ENCODE peak calls at places on chromosomes 2 and 18, in seven cellular contexts. One of them, this sample, is unnamed.

GRCh38 chr2:66872056-66872821 is 437.3 kb downstream of the MEIS1 start:
- DNase-seq in HFF-Myc: no peak
- DNase-seq in stimulated activated CD8-positive, alpha-beta memory T cell treated with anti-CD3 and anti-CD28 coated beads, Interleukin-12 subunit alpha, Interleukin-12 subunit beta, amount 100 ng/mL, for 4 hours: no peak
- DNase-seq in ACHN: no peak
- DNase-seq in HAP-1: no peak
- DNase-seq in NT2/D1: no peak
- DNase-seq in NCI-H446 treated with DMSO at 0.1 percent for 48 hours: no peak
- DNase-seq in this sample: no peak

GRCh38 chr18:27061488-27062095 is 123.5 kb downstream of the CHST9 start:
- DNase-seq in HFF-Myc: no peak
- DNase-seq in stimulated activated CD8-positive, alpha-beta memory T cell treated with anti-CD3 and anti-CD28 coated beads, Interleukin-12 subunit alpha, Interleukin-12 subunit beta, amount 100 ng/mL, for 4 hours: no peak
- DNase-seq in ACHN: no peak
- DNase-seq in HAP-1: no peak
- DNase-seq in NT2/D1: no peak
- DNase-seq in NCI-H446 treated with DMSO at 0.1 percent for 48 hours: no peak
- DNase-seq in this sample: no peak

GRCh38 chr18:4017479-4017878 is 437.6 kb downstream of the DLGAP1 start:
- DNase-seq in HFF-Myc: peak
- DNase-seq in stimulated activated CD8-positive, alpha-beta memory T cell treated with anti-CD3 and anti-CD28 coated beads, Interleukin-12 subunit alpha, Interleukin-12 subunit beta, amount 100 ng/mL, for 4 hours: no peak
- DNase-seq in ACHN: peak
- DNase-seq in HAP-1: peak
- DNase-seq in NT2/D1: no peak
- DNase-seq in NCI-H446 treated with DMSO at 0.1 percent for 48 hours: no peak
- DNase-seq in this sample: no peak

GRCh38 chr2:241961454-241961853 is 91.9 kb downstream of the RTP5 start:
- DNase-seq in HFF-Myc: no peak
- DNase-seq in stimulated activated CD8-positive, alpha-beta memory T cell treated with anti-CD3 and anti-CD28 coated beads, Interleukin-12 subunit alpha, Interleukin-12 subunit beta, amount 100 ng/mL, for 4 hours: no peak
- DNase-seq in ACHN: no peak
- DNase-seq in HAP-1: no peak
- DNase-seq in NT2/D1: no peak
- DNase-seq in NCI-H446 treated with DMSO at 0.1 percent for 48 hours: no peak
- DNase-seq in this sample: no peak

GRCh38 chr2:62939735-62940491 is 110.7 kb upstream of the OTX1 start:
- DNase-seq in HFF-Myc: peak
- DNase-seq in stimulated activated CD8-positive, alpha-beta memory T cell treated with anti-CD3 and anti-CD28 coated beads, Interleukin-12 subunit alpha, Interleukin-12 subunit beta, amount 100 ng/mL, for 4 hours: no peak
- DNase-seq in ACHN: peak
- DNase-seq in HAP-1: no peak
- DNase-seq in NT2/D1: no peak
- DNase-seq in NCI-H446 treated with DMSO at 0.1 percent for 48 hours: no peak
- DNase-seq in this sample: peak

GRCh38 chr2:9494096-9494495 is 19.7 kb downstream of the IAH1 start:
- DNase-seq in HFF-Myc: no peak
- DNase-seq in stimulated activated CD8-positive, alpha-beta memory T cell treated with anti-CD3 and anti-CD28 coated beads, Interleukin-12 subunit alpha, Interleukin-12 subunit beta, amount 100 ng/mL, for 4 hours: no peak
- DNase-seq in ACHN: no peak
- DNase-seq in HAP-1: peak
- DNase-seq in NT2/D1: no peak
- DNase-seq in NCI-H446 treated with DMSO at 0.1 percent for 48 hours: no peak
- DNase-seq in this sample: no peak

GRCh38 chr2:74238879-74239278 is 40.5 kb downstream of the MTHFD2 start:
- DNase-seq in HFF-Myc: peak
- DNase-seq in stimulated activated CD8-positive, alpha-beta memory T cell treated with anti-CD3 and anti-CD28 coated beads, Interleukin-12 subunit alpha, Interleukin-12 subunit beta, amount 100 ng/mL, for 4 hours: no peak
- DNase-seq in ACHN: no peak
- DNase-seq in HAP-1: no peak
- DNase-seq in NT2/D1: no peak
- DNase-seq in NCI-H446 treated with DMSO at 0.1 percent for 48 hours: no peak
- DNase-seq in this sample: peak

GRCh38 chr18:70659026-70659726 is 370.3 kb downstream of the SOCS6 start:
- DNase-seq in HFF-Myc: no peak
- DNase-seq in stimulated activated CD8-positive, alpha-beta memory T cell treated with anti-CD3 and anti-CD28 coated beads, Interleukin-12 subunit alpha, Interleukin-12 subunit beta, amount 100 ng/mL, for 4 hours: no peak
- DNase-seq in ACHN: no peak
- DNase-seq in HAP-1: no peak
- DNase-seq in NT2/D1: no peak
- DNase-seq in NCI-H446 treated with DMSO at 0.1 percent for 48 hours: no peak
- DNase-seq in this sample: no peak

GRCh38 chr2:200617089-200618050 is 31.6 kb downstream of the AOX1 start:
- DNase-seq in HFF-Myc: no peak
- DNase-seq in stimulated activated CD8-positive, alpha-beta memory T cell treated with anti-CD3 and anti-CD28 coated beads, Interleukin-12 subunit alpha, Interleukin-12 subunit beta, amount 100 ng/mL, for 4 hours: no peak
- DNase-seq in ACHN: no peak
- DNase-seq in HAP-1: no peak
- DNase-seq in NT2/D1: no peak
- DNase-seq in NCI-H446 treated with DMSO at 0.1 percent for 48 hours: no peak
- DNase-seq in this sample: no peak

GRCh38 chr2:144114761-144115160 is 405.2 kb downstream of the ZEB2 start:
- DNase-seq in HFF-Myc: no peak
- DNase-seq in stimulated activated CD8-positive, alpha-beta memory T cell treated with anti-CD3 and anti-CD28 coated beads, Interleukin-12 subunit alpha, Interleukin-12 subunit beta, amount 100 ng/mL, for 4 hours: no peak
- DNase-seq in ACHN: no peak
- DNase-seq in HAP-1: no peak
- DNase-seq in NT2/D1: no peak
- DNase-seq in NCI-H446 treated with DMSO at 0.1 percent for 48 hours: no peak
- DNase-seq in this sample: no peak

GRCh38 chr2:46308629-46309028 is 11.4 kb downstream of the EPAS1 start:
- DNase-seq in HFF-Myc: no peak
- DNase-seq in stimulated activated CD8-positive, alpha-beta memory T cell treated with anti-CD3 and anti-CD28 coated beads, Interleukin-12 subunit alpha, Interleukin-12 subunit beta, amount 100 ng/mL, for 4 hours: no peak
- DNase-seq in ACHN: no peak
- DNase-seq in HAP-1: no peak
- DNase-seq in NT2/D1: no peak
- DNase-seq in NCI-H446 treated with DMSO at 0.1 percent for 48 hours: no peak
- DNase-seq in this sample: no peak

GRCh38 chr2:241993386-241994005 is 124.0 kb downstream of the RTP5 start:
- DNase-seq in HFF-Myc: no peak
- DNase-seq in stimulated activated CD8-positive, alpha-beta memory T cell treated with anti-CD3 and anti-CD28 coated beads, Interleukin-12 subunit alpha, Interleukin-12 subunit beta, amount 100 ng/mL, for 4 hours: no peak
- DNase-seq in ACHN: no peak
- DNase-seq in HAP-1: no peak
- DNase-seq in NT2/D1: no peak
- DNase-seq in NCI-H446 treated with DMSO at 0.1 percent for 48 hours: no peak
- DNase-seq in this sample: no peak

GRCh38 chr2:52536929-52537460 is 1230.6 kb upstream of the CHAC2 start:
- DNase-seq in HFF-Myc: no peak
- DNase-seq in stimulated activated CD8-positive, alpha-beta memory T cell treated with anti-CD3 and anti-CD28 coated beads, Interleukin-12 subunit alpha, Interleukin-12 subunit beta, amount 100 ng/mL, for 4 hours: no peak
- DNase-seq in ACHN: no peak
- DNase-seq in HAP-1: peak
- DNase-seq in NT2/D1: no peak
- DNase-seq in NCI-H446 treated with DMSO at 0.1 percent for 48 hours: no peak
- DNase-seq in this sample: no peak

GRCh38 chr2:42424033-42424432 is 63.0 kb upstream of the COX7A2L start:
- DNase-seq in HFF-Myc: no peak
- DNase-seq in stimulated activated CD8-positive, alpha-beta memory T cell treated with anti-CD3 and anti-CD28 coated beads, Interleukin-12 subunit alpha, Interleukin-12 subunit beta, amount 100 ng/mL, for 4 hours: no peak
- DNase-seq in ACHN: no peak
- DNase-seq in HAP-1: no peak
- DNase-seq in NT2/D1: no peak
- DNase-seq in NCI-H446 treated with DMSO at 0.1 percent for 48 hours: no peak
- DNase-seq in this sample: no peak

GRCh38 chr2:78431241-78431640 is 594.3 kb upstream of the REG3G start:
- DNase-seq in HFF-Myc: no peak
- DNase-seq in stimulated activated CD8-positive, alpha-beta memory T cell treated with anti-CD3 and anti-CD28 coated beads, Interleukin-12 subunit alpha, Interleukin-12 subunit beta, amount 100 ng/mL, for 4 hours: no peak
- DNase-seq in ACHN: peak
- DNase-seq in HAP-1: no peak
- DNase-seq in NT2/D1: no peak
- DNase-seq in NCI-H446 treated with DMSO at 0.1 percent for 48 hours: no peak
- DNase-seq in this sample: no peak

GRCh38 chr18:79588636-79589481 is 90.7 kb upstream of the CTDP1 start:
- DNase-seq in HFF-Myc: no peak
- DNase-seq in stimulated activated CD8-positive, alpha-beta memory T cell treated with anti-CD3 and anti-CD28 coated beads, Interleukin-12 subunit alpha, Interleukin-12 subunit beta, amount 100 ng/mL, for 4 hours: no peak
- DNase-seq in ACHN: no peak
- DNase-seq in HAP-1: no peak
- DNase-seq in NT2/D1: no peak
- DNase-seq in NCI-H446 treated with DMSO at 0.1 percent for 48 hours: peak
- DNase-seq in this sample: no peak

GRCh38 chr2:71568103-71568502 is 114.7 kb downstream of the DYSF start:
- DNase-seq in HFF-Myc: no peak
- DNase-seq in stimulated activated CD8-positive, alpha-beta memory T cell treated with anti-CD3 and anti-CD28 coated beads, Interleukin-12 subunit alpha, Interleukin-12 subunit beta, amount 100 ng/mL, for 4 hours: no peak
- DNase-seq in ACHN: no peak
- DNase-seq in HAP-1: no peak
- DNase-seq in NT2/D1: no peak
- DNase-seq in NCI-H446 treated with DMSO at 0.1 percent for 48 hours: no peak
- DNase-seq in this sample: no peak

GRCh38 chr2:239534581-239535412 is 134.0 kb upstream of the HDAC4 start:
- DNase-seq in HFF-Myc: no peak
- DNase-seq in stimulated activated CD8-positive, alpha-beta memory T cell treated with anti-CD3 and anti-CD28 coated beads, Interleukin-12 subunit alpha, Interleukin-12 subunit beta, amount 100 ng/mL, for 4 hours: no peak
- DNase-seq in ACHN: no peak
- DNase-seq in HAP-1: no peak
- DNase-seq in NT2/D1: no peak
- DNase-seq in NCI-H446 treated with DMSO at 0.1 percent for 48 hours: no peak
- DNase-seq in this sample: no peak

GRCh38 chr18:43662657-43663056 is 385.4 kb upstream of the SYT4 start:
- DNase-seq in HFF-Myc: peak
- DNase-seq in stimulated activated CD8-positive, alpha-beta memory T cell treated with anti-CD3 and anti-CD28 coated beads, Interleukin-12 subunit alpha, Interleukin-12 subunit beta, amount 100 ng/mL, for 4 hours: no peak
- DNase-seq in ACHN: no peak
- DNase-seq in HAP-1: no peak
- DNase-seq in NT2/D1: no peak
- DNase-seq in NCI-H446 treated with DMSO at 0.1 percent for 48 hours: peak
- DNase-seq in this sample: no peak

GRCh38 chr18:68215931-68216330 is 499.0 kb downstream of the TMX3 start:
- DNase-seq in HFF-Myc: no peak
- DNase-seq in stimulated activated CD8-positive, alpha-beta memory T cell treated with anti-CD3 and anti-CD28 coated beads, Interleukin-12 subunit alpha, Interleukin-12 subunit beta, amount 100 ng/mL, for 4 hours: no peak
- DNase-seq in ACHN: no peak
- DNase-seq in HAP-1: no peak
- DNase-seq in NT2/D1: no peak
- DNase-seq in NCI-H446 treated with DMSO at 0.1 percent for 48 hours: no peak
- DNase-seq in this sample: no peak

GRCh38 chr18:76380791-76381405 is 114.1 kb downstream of the ZNF516 start:
- DNase-seq in HFF-Myc: no peak
- DNase-seq in stimulated activated CD8-positive, alpha-beta memory T cell treated with anti-CD3 and anti-CD28 coated beads, Interleukin-12 subunit alpha, Interleukin-12 subunit beta, amount 100 ng/mL, for 4 hours: no peak
- DNase-seq in ACHN: no peak
- DNase-seq in HAP-1: no peak
- DNase-seq in NT2/D1: peak
- DNase-seq in NCI-H446 treated with DMSO at 0.1 percent for 48 hours: no peak
- DNase-seq in this sample: no peak

GRCh38 chr18:78836838-78837237 is 142.8 kb upstream of the SALL3 start:
- DNase-seq in HFF-Myc: no peak
- DNase-seq in stimulated activated CD8-positive, alpha-beta memory T cell treated with anti-CD3 and anti-CD28 coated beads, Interleukin-12 subunit alpha, Interleukin-12 subunit beta, amount 100 ng/mL, for 4 hours: no peak
- DNase-seq in ACHN: no peak
- DNase-seq in HAP-1: no peak
- DNase-seq in NT2/D1: no peak
- DNase-seq in NCI-H446 treated with DMSO at 0.1 percent for 48 hours: no peak
- DNase-seq in this sample: no peak

GRCh38 chr2:54432181-54433020 is 23.7 kb upstream of the SPTBN1 start:
- DNase-seq in HFF-Myc: no peak
- DNase-seq in stimulated activated CD8-positive, alpha-beta memory T cell treated with anti-CD3 and anti-CD28 coated beads, Interleukin-12 subunit alpha, Interleukin-12 subunit beta, amount 100 ng/mL, for 4 hours: no peak
- DNase-seq in ACHN: no peak
- DNase-seq in HAP-1: no peak
- DNase-seq in NT2/D1: no peak
- DNase-seq in NCI-H446 treated with DMSO at 0.1 percent for 48 hours: no peak
- DNase-seq in this sample: peak

GRCh38 chr2:239881031-239881471 is 144.1 kb downstream of the NDUFA10 start:
- DNase-seq in HFF-Myc: no peak
- DNase-seq in stimulated activated CD8-positive, alpha-beta memory T cell treated with anti-CD3 and anti-CD28 coated beads, Interleukin-12 subunit alpha, Interleukin-12 subunit beta, amount 100 ng/mL, for 4 hours: no peak
- DNase-seq in ACHN: no peak
- DNase-seq in HAP-1: no peak
- DNase-seq in NT2/D1: no peak
- DNase-seq in NCI-H446 treated with DMSO at 0.1 percent for 48 hours: no peak
- DNase-seq in this sample: no peak

GRCh38 chr18:21391074-21391673 is 149.1 kb downstream of the GREB1L start:
- DNase-seq in HFF-Myc: no peak
- DNase-seq in stimulated activated CD8-positive, alpha-beta memory T cell treated with anti-CD3 and anti-CD28 coated beads, Interleukin-12 subunit alpha, Interleukin-12 subunit beta, amount 100 ng/mL, for 4 hours: no peak
- DNase-seq in ACHN: peak
- DNase-seq in HAP-1: peak
- DNase-seq in NT2/D1: no peak
- DNase-seq in NCI-H446 treated with DMSO at 0.1 percent for 48 hours: no peak
- DNase-seq in this sample: peak

GRCh38 chr2:241087420-241088268 is 14.4 kb downstream of the MTERF4 start:
- DNase-seq in HFF-Myc: no peak
- DNase-seq in stimulated activated CD8-positive, alpha-beta memory T cell treated with anti-CD3 and anti-CD28 coated beads, Interleukin-12 subunit alpha, Interleukin-12 subunit beta, amount 100 ng/mL, for 4 hours: no peak
- DNase-seq in ACHN: no peak
- DNase-seq in HAP-1: no peak
- DNase-seq in NT2/D1: peak
- DNase-seq in NCI-H446 treated with DMSO at 0.1 percent for 48 hours: no peak
- DNase-seq in this sample: no peak

GRCh38 chr18:44789704-44790103 is 109.0 kb downstream of the SETBP1 start:
- DNase-seq in HFF-Myc: no peak
- DNase-seq in stimulated activated CD8-positive, alpha-beta memory T cell treated with anti-CD3 and anti-CD28 coated beads, Interleukin-12 subunit alpha, Interleukin-12 subunit beta, amount 100 ng/mL, for 4 hours: no peak
- DNase-seq in ACHN: no peak
- DNase-seq in HAP-1: peak
- DNase-seq in NT2/D1: no peak
- DNase-seq in NCI-H446 treated with DMSO at 0.1 percent for 48 hours: no peak
- DNase-seq in this sample: no peak

GRCh38 chr2:200616193-200616592 is 30.4 kb downstream of the AOX1 start:
- DNase-seq in HFF-Myc: no peak
- DNase-seq in stimulated activated CD8-positive, alpha-beta memory T cell treated with anti-CD3 and anti-CD28 coated beads, Interleukin-12 subunit alpha, Interleukin-12 subunit beta, amount 100 ng/mL, for 4 hours: no peak
- DNase-seq in ACHN: no peak
- DNase-seq in HAP-1: no peak
- DNase-seq in NT2/D1: no peak
- DNase-seq in NCI-H446 treated with DMSO at 0.1 percent for 48 hours: no peak
- DNase-seq in this sample: no peak

GRCh38 chr2:159516241-159516758 is 100.0 kb downstream of the BAZ2B start:
- DNase-seq in HFF-Myc: no peak
- DNase-seq in stimulated activated CD8-positive, alpha-beta memory T cell treated with anti-CD3 and anti-CD28 coated beads, Interleukin-12 subunit alpha, Interleukin-12 subunit beta, amount 100 ng/mL, for 4 hours: no peak
- DNase-seq in ACHN: peak
- DNase-seq in HAP-1: peak
- DNase-seq in NT2/D1: no peak
- DNase-seq in NCI-H446 treated with DMSO at 0.1 percent for 48 hours: no peak
- DNase-seq in this sample: peak

GRCh38 chr2:27298391-27299080 is 9.7 kb downstream of the UCN start:
- DNase-seq in HFF-Myc: no peak
- DNase-seq in stimulated activated CD8-positive, alpha-beta memory T cell treated with anti-CD3 and anti-CD28 coated beads, Interleukin-12 subunit alpha, Interleukin-12 subunit beta, amount 100 ng/mL, for 4 hours: no peak
- DNase-seq in ACHN: no peak
- DNase-seq in HAP-1: no peak
- DNase-seq in NT2/D1: no peak
- DNase-seq in NCI-H446 treated with DMSO at 0.1 percent for 48 hours: no peak
- DNase-seq in this sample: no peak

GRCh38 chr2:164456599-164456998 is 164.7 kb downstream of the GRB14 start:
- DNase-seq in HFF-Myc: no peak
- DNase-seq in stimulated activated CD8-positive, alpha-beta memory T cell treated with anti-CD3 and anti-CD28 coated beads, Interleukin-12 subunit alpha, Interleukin-12 subunit beta, amount 100 ng/mL, for 4 hours: no peak
- DNase-seq in ACHN: no peak
- DNase-seq in HAP-1: no peak
- DNase-seq in NT2/D1: no peak
- DNase-seq in NCI-H446 treated with DMSO at 0.1 percent for 48 hours: no peak
- DNase-seq in this sample: peak

GRCh38 chr2:71880846-71881610 is 266.6 kb downstream of the CYP26B1 start:
- DNase-seq in HFF-Myc: peak
- DNase-seq in stimulated activated CD8-positive, alpha-beta memory T cell treated with anti-CD3 and anti-CD28 coated beads, Interleukin-12 subunit alpha, Interleukin-12 subunit beta, amount 100 ng/mL, for 4 hours: no peak
- DNase-seq in ACHN: peak
- DNase-seq in HAP-1: no peak
- DNase-seq in NT2/D1: no peak
- DNase-seq in NCI-H446 treated with DMSO at 0.1 percent for 48 hours: no peak
- DNase-seq in this sample: peak